ENCODE peak calls at places on chromosomes 2 and 18, in six cellular contexts. D is hippocampal formation; S is stimulated activated CD8-positive, alpha-beta memory T cell treated with anti-CD3 and anti-CD28 coated beads, Interleukin-15, amount 100 ng/mL, for 24 hours; H is NCI-H1105; R is posterior cingulate gyrus; Q is EH. N is an unnamed sample.

GRCh38 chr2:38692636-38693318 is 26.9 kb downstream of the GALM start:
- DNase-seq in D (no peak), H (no peak), S (no peak), R (no peak), Q (no peak), N (no peak)

GRCh38 chr18:36592282-36592681 is 236.5 kb downstream of the TPGS2 start:
- DNase-seq in H (no peak), D (no peak), R (no peak), S (no peak), Q (no peak), N (peak)

GRCh38 chr18:45106331-45106774 is 425.7 kb downstream of the SETBP1 start:
- DNase-seq in Q (peak), R (no peak), D (no peak), S (no peak), H (no peak), N (peak)

GRCh38 chr2:60885683-60886082 is 4.3 kb downstream of the REL start:
- DNase-seq in D (no peak), R (no peak), S (no peak), H (no peak), Q (no peak), N (no peak)

GRCh38 chr2:217218269-217219140 is 358.6 kb upstream of the TNP1 start:
- DNase-seq in H (no peak), Q (peak), R (no peak), D (no peak), S (no peak), N (peak)

GRCh38 chr2:37020887-37021796 is 54.8 kb upstream of the STRN start:
- DNase-seq in R (no peak), S (no peak), Q (peak), H (no peak), D (no peak), N (peak)

GRCh38 chr2:240597419-240598181 is 11.1 kb downstream of the CAPN10 start:
- DNase-seq in D (no peak), Q (no peak), S (no peak), R (no peak), H (no peak), N (no peak)

GRCh38 chr2:228798931-228799588 is 472.0 kb downstream of the PID1 start:
- DNase-seq in Q (no peak), R (no peak), D (no peak), H (no peak), S (no peak), N (no peak)

GRCh38 chr18:23134780-23135678 is at the start of gene CABLES1:
- DNase-seq in R (peak), Q (peak), S (no peak), D (no peak), H (peak), N (peak)

GRCh38 chr2:173205375-173205774 is 129.7 kb downstream of the MAP3K20 start:
- DNase-seq in D (peak), Q (peak), H (no peak), R (no peak), S (no peak), N (peak)

GRCh38 chr2:218569661-218570500 is 1.2 kb downstream of the CNOT9 start:
- DNase-seq in R (no peak), S (no peak), D (no peak), H (no peak), Q (peak), N (peak)

GRCh38 chr2:38443021-38443541 is 66.0 kb upstream of the ATL2 start:
- DNase-seq in S (no peak), R (peak), D (peak), Q (no peak), H (no peak), N (peak)

GRCh38 chr18:39946623-39947061 is 2008.4 kb upstream of the PIK3C3 start:
- DNase-seq in Q (peak), R (no peak), H (no peak), S (no peak), D (no peak), N (peak)

GRCh38 chr18:26442139-26442538 is 106.2 kb downstream of the KCTD1 start:
- DNase-seq in S (no peak), R (no peak), D (no peak), H (no peak), Q (peak), N (peak)

GRCh38 chr18:47754311-47755101 is 176.0 kb downstream of the SMAD2 start:
- DNase-seq in R (peak), H (peak), Q (peak), S (peak), D (no peak), N (peak)